ENCODE peak calls at places on chromosomes 13 and 19, in seven cellular contexts. One of them, this sample, is unnamed.

GRCh38 chr13:37495046-37495445 is 103.5 kb downstream of the POSTN start:
- DNase-seq in activated CD8-positive, alpha-beta memory T cell treated with anti-CD3 and anti-CD28 coated beads for 1 hour: no peak
- DNase-seq in Calu3: no peak
- DNase-seq in activated effector memory CD4-positive, alpha-beta T cell treated with anti-CD3 and anti-CD28 coated beads, Interleukin-2, amount 50 U/mL, for 16 hours: no peak
- DNase-seq in mesothelial cell of epicardium: no peak
- DNase-seq in progenitor cell of endocrine pancreas: no peak
- DNase-seq in EH: peak
- DNase-seq in this sample: no peak

GRCh38 chr19:23996549-23996948 is 81.9 kb downstream of the ZNF726 start:
- DNase-seq in activated CD8-positive, alpha-beta memory T cell treated with anti-CD3 and anti-CD28 coated beads for 1 hour: no peak
- DNase-seq in Calu3: peak
- DNase-seq in activated effector memory CD4-positive, alpha-beta T cell treated with anti-CD3 and anti-CD28 coated beads, Interleukin-2, amount 50 U/mL, for 16 hours: no peak
- DNase-seq in mesothelial cell of epicardium: no peak
- DNase-seq in progenitor cell of endocrine pancreas: no peak
- DNase-seq in EH: peak
- DNase-seq in this sample: peak

GRCh38 chr13:82358284-82358683 is 1524.0 kb downstream of the SLITRK1 start:
- DNase-seq in activated CD8-positive, alpha-beta memory T cell treated with anti-CD3 and anti-CD28 coated beads for 1 hour: no peak
- DNase-seq in Calu3: no peak
- DNase-seq in activated effector memory CD4-positive, alpha-beta T cell treated with anti-CD3 and anti-CD28 coated beads, Interleukin-2, amount 50 U/mL, for 16 hours: no peak
- DNase-seq in mesothelial cell of epicardium: no peak
- DNase-seq in progenitor cell of endocrine pancreas: no peak
- DNase-seq in EH: peak
- DNase-seq in this sample: no peak

GRCh38 chr19:41085748-41086415 is 2.4 kb upstream of the CYP2A13 start:
- DNase-seq in activated CD8-positive, alpha-beta memory T cell treated with anti-CD3 and anti-CD28 coated beads for 1 hour: no peak
- DNase-seq in Calu3: no peak
- DNase-seq in activated effector memory CD4-positive, alpha-beta T cell treated with anti-CD3 and anti-CD28 coated beads, Interleukin-2, amount 50 U/mL, for 16 hours: no peak
- DNase-seq in mesothelial cell of epicardium: no peak
- DNase-seq in progenitor cell of endocrine pancreas: no peak
- DNase-seq in EH: no peak
- DNase-seq in this sample: no peak

GRCh38 chr19:46623915-46624502 is 880 bp downstream of the PTGIR start:
- DNase-seq in activated CD8-positive, alpha-beta memory T cell treated with anti-CD3 and anti-CD28 coated beads for 1 hour: no peak
- DNase-seq in Calu3: no peak
- DNase-seq in activated effector memory CD4-positive, alpha-beta T cell treated with anti-CD3 and anti-CD28 coated beads, Interleukin-2, amount 50 U/mL, for 16 hours: no peak
- DNase-seq in mesothelial cell of epicardium: no peak
- DNase-seq in progenitor cell of endocrine pancreas: no peak
- DNase-seq in EH: no peak
- DNase-seq in this sample: no peak

GRCh38 chr13:79392882-79393563 is 13.0 kb downstream of the RBM26 start:
- DNase-seq in activated CD8-positive, alpha-beta memory T cell treated with anti-CD3 and anti-CD28 coated beads for 1 hour: no peak
- DNase-seq in Calu3: no peak
- DNase-seq in activated effector memory CD4-positive, alpha-beta T cell treated with anti-CD3 and anti-CD28 coated beads, Interleukin-2, amount 50 U/mL, for 16 hours: no peak
- DNase-seq in mesothelial cell of epicardium: no peak
- DNase-seq in progenitor cell of endocrine pancreas: no peak
- DNase-seq in EH: peak
- DNase-seq in this sample: no peak

GRCh38 chr19:4425531-4425930 is 23.1 kb downstream of the CHAF1A start:
- DNase-seq in activated CD8-positive, alpha-beta memory T cell treated with anti-CD3 and anti-CD28 coated beads for 1 hour: no peak
- DNase-seq in Calu3: no peak
- DNase-seq in activated effector memory CD4-positive, alpha-beta T cell treated with anti-CD3 and anti-CD28 coated beads, Interleukin-2, amount 50 U/mL, for 16 hours: no peak
- DNase-seq in mesothelial cell of epicardium: no peak
- DNase-seq in progenitor cell of endocrine pancreas: no peak
- DNase-seq in EH: peak
- DNase-seq in this sample: no peak

GRCh38 chr13:67880916-67881315 is 650.8 kb upstream of the PCDH9 start:
- DNase-seq in activated CD8-positive, alpha-beta memory T cell treated with anti-CD3 and anti-CD28 coated beads for 1 hour: no peak
- DNase-seq in Calu3: no peak
- DNase-seq in activated effector memory CD4-positive, alpha-beta T cell treated with anti-CD3 and anti-CD28 coated beads, Interleukin-2, amount 50 U/mL, for 16 hours: no peak
- DNase-seq in mesothelial cell of epicardium: no peak
- DNase-seq in progenitor cell of endocrine pancreas: no peak
- DNase-seq in EH: no peak
- DNase-seq in this sample: no peak

GRCh38 chr13:89846890-89847585 is 1500.4 kb upstream of the MIR17HG start:
- DNase-seq in activated CD8-positive, alpha-beta memory T cell treated with anti-CD3 and anti-CD28 coated beads for 1 hour: no peak
- DNase-seq in Calu3: no peak
- DNase-seq in activated effector memory CD4-positive, alpha-beta T cell treated with anti-CD3 and anti-CD28 coated beads, Interleukin-2, amount 50 U/mL, for 16 hours: no peak
- DNase-seq in mesothelial cell of epicardium: no peak
- DNase-seq in progenitor cell of endocrine pancreas: no peak
- DNase-seq in EH: no peak
- DNase-seq in this sample: no peak

GRCh38 chr19:11551603-11552235 is 7.3 kb downstream of the ELOF1 start:
- DNase-seq in activated CD8-positive, alpha-beta memory T cell treated with anti-CD3 and anti-CD28 coated beads for 1 hour: no peak
- DNase-seq in Calu3: peak
- DNase-seq in activated effector memory CD4-positive, alpha-beta T cell treated with anti-CD3 and anti-CD28 coated beads, Interleukin-2, amount 50 U/mL, for 16 hours: no peak
- DNase-seq in mesothelial cell of epicardium: no peak
- DNase-seq in progenitor cell of endocrine pancreas: no peak
- DNase-seq in EH: peak
- DNase-seq in this sample: no peak

GRCh38 chr13:104872153-104872552 is 1663.3 kb downstream of the EFNB2 start:
- DNase-seq in activated CD8-positive, alpha-beta memory T cell treated with anti-CD3 and anti-CD28 coated beads for 1 hour: no peak
- DNase-seq in Calu3: no peak
- DNase-seq in activated effector memory CD4-positive, alpha-beta T cell treated with anti-CD3 and anti-CD28 coated beads, Interleukin-2, amount 50 U/mL, for 16 hours: no peak
- DNase-seq in mesothelial cell of epicardium: no peak
- DNase-seq in progenitor cell of endocrine pancreas: no peak
- DNase-seq in EH: no peak
- DNase-seq in this sample: no peak

GRCh38 chr13:93766719-93767118 is 540.1 kb downstream of the GPC6 start:
- DNase-seq in activated CD8-positive, alpha-beta memory T cell treated with anti-CD3 and anti-CD28 coated beads for 1 hour: no peak
- DNase-seq in Calu3: no peak
- DNase-seq in activated effector memory CD4-positive, alpha-beta T cell treated with anti-CD3 and anti-CD28 coated beads, Interleukin-2, amount 50 U/mL, for 16 hours: no peak
- DNase-seq in mesothelial cell of epicardium: no peak
- DNase-seq in progenitor cell of endocrine pancreas: no peak
- DNase-seq in EH: no peak
- DNase-seq in this sample: no peak

GRCh38 chr19:11273989-11274388 is 11.7 kb upstream of the DOCK6 start:
- DNase-seq in activated CD8-positive, alpha-beta memory T cell treated with anti-CD3 and anti-CD28 coated beads for 1 hour: no peak
- DNase-seq in Calu3: no peak
- DNase-seq in activated effector memory CD4-positive, alpha-beta T cell treated with anti-CD3 and anti-CD28 coated beads, Interleukin-2, amount 50 U/mL, for 16 hours: no peak
- DNase-seq in mesothelial cell of epicardium: no peak
- DNase-seq in progenitor cell of endocrine pancreas: no peak
- DNase-seq in EH: no peak
- DNase-seq in this sample: no peak

GRCh38 chr19:53865918-53866696 is 1.6 kb upstream of the MYADM start:
- DNase-seq in activated CD8-positive, alpha-beta memory T cell treated with anti-CD3 and anti-CD28 coated beads for 1 hour: peak
- DNase-seq in Calu3: peak
- DNase-seq in activated effector memory CD4-positive, alpha-beta T cell treated with anti-CD3 and anti-CD28 coated beads, Interleukin-2, amount 50 U/mL, for 16 hours: peak
- DNase-seq in mesothelial cell of epicardium: no peak
- DNase-seq in progenitor cell of endocrine pancreas: no peak
- DNase-seq in EH: peak
- DNase-seq in this sample: peak

GRCh38 chr19:1577929-1578618 is 9.9 kb upstream of the MEX3D start:
- DNase-seq in activated CD8-positive, alpha-beta memory T cell treated with anti-CD3 and anti-CD28 coated beads for 1 hour: no peak
- DNase-seq in Calu3: no peak
- DNase-seq in activated effector memory CD4-positive, alpha-beta T cell treated with anti-CD3 and anti-CD28 coated beads, Interleukin-2, amount 50 U/mL, for 16 hours: no peak
- DNase-seq in mesothelial cell of epicardium: no peak
- DNase-seq in progenitor cell of endocrine pancreas: no peak
- DNase-seq in EH: no peak
- DNase-seq in this sample: no peak

GRCh38 chr19:37983153-37983552 is 76.1 kb downstream of the SIPA1L3 start:
- DNase-seq in activated CD8-positive, alpha-beta memory T cell treated with anti-CD3 and anti-CD28 coated beads for 1 hour: no peak
- DNase-seq in Calu3: no peak
- DNase-seq in activated effector memory CD4-positive, alpha-beta T cell treated with anti-CD3 and anti-CD28 coated beads, Interleukin-2, amount 50 U/mL, for 16 hours: peak
- DNase-seq in mesothelial cell of epicardium: no peak
- DNase-seq in progenitor cell of endocrine pancreas: no peak
- DNase-seq in EH: no peak
- DNase-seq in this sample: no peak

GRCh38 chr13:105196052-105196451 is 1339.4 kb downstream of the EFNB2 start:
- DNase-seq in activated CD8-positive, alpha-beta memory T cell treated with anti-CD3 and anti-CD28 coated beads for 1 hour: no peak
- DNase-seq in Calu3: no peak
- DNase-seq in activated effector memory CD4-positive, alpha-beta T cell treated with anti-CD3 and anti-CD28 coated beads, Interleukin-2, amount 50 U/mL, for 16 hours: no peak
- DNase-seq in mesothelial cell of epicardium: no peak
- DNase-seq in progenitor cell of endocrine pancreas: no peak
- DNase-seq in EH: peak
- DNase-seq in this sample: no peak

GRCh38 chr19:39339636-39340035 is 2.6 kb upstream of the SAMD4B start:
- DNase-seq in activated CD8-positive, alpha-beta memory T cell treated with anti-CD3 and anti-CD28 coated beads for 1 hour: no peak
- DNase-seq in Calu3: no peak
- DNase-seq in activated effector memory CD4-positive, alpha-beta T cell treated with anti-CD3 and anti-CD28 coated beads, Interleukin-2, amount 50 U/mL, for 16 hours: no peak
- DNase-seq in mesothelial cell of epicardium: no peak
- DNase-seq in progenitor cell of endocrine pancreas: no peak
- DNase-seq in EH: no peak
- DNase-seq in this sample: no peak

GRCh38 chr13:46373623-46374022 is 13.4 kb downstream of the RUBCNL start:
- DNase-seq in activated CD8-positive, alpha-beta memory T cell treated with anti-CD3 and anti-CD28 coated beads for 1 hour: no peak
- DNase-seq in Calu3: no peak
- DNase-seq in activated effector memory CD4-positive, alpha-beta T cell treated with anti-CD3 and anti-CD28 coated beads, Interleukin-2, amount 50 U/mL, for 16 hours: no peak
- DNase-seq in mesothelial cell of epicardium: no peak
- DNase-seq in progenitor cell of endocrine pancreas: no peak
- DNase-seq in EH: no peak
- DNase-seq in this sample: no peak

GRCh38 chr13:94063096-94063495 is 416.4 kb downstream of the DCT start:
- DNase-seq in activated CD8-positive, alpha-beta memory T cell treated with anti-CD3 and anti-CD28 coated beads for 1 hour: no peak
- DNase-seq in Calu3: no peak
- DNase-seq in activated effector memory CD4-positive, alpha-beta T cell treated with anti-CD3 and anti-CD28 coated beads, Interleukin-2, amount 50 U/mL, for 16 hours: no peak
- DNase-seq in mesothelial cell of epicardium: no peak
- DNase-seq in progenitor cell of endocrine pancreas: no peak
- DNase-seq in EH: peak
- DNase-seq in this sample: no peak

GRCh38 chr13:41645313-41645712 is 188.0 kb downstream of the RGCC start:
- DNase-seq in activated CD8-positive, alpha-beta memory T cell treated with anti-CD3 and anti-CD28 coated beads for 1 hour: no peak
- DNase-seq in Calu3: no peak
- DNase-seq in activated effector memory CD4-positive, alpha-beta T cell treated with anti-CD3 and anti-CD28 coated beads, Interleukin-2, amount 50 U/mL, for 16 hours: no peak
- DNase-seq in mesothelial cell of epicardium: no peak
- DNase-seq in progenitor cell of endocrine pancreas: no peak
- DNase-seq in EH: peak
- DNase-seq in this sample: peak

GRCh38 chr19:39307233-39307821 is 11.1 kb downstream of the IFNL1 start:
- DNase-seq in activated CD8-positive, alpha-beta memory T cell treated with anti-CD3 and anti-CD28 coated beads for 1 hour: no peak
- DNase-seq in Calu3: peak
- DNase-seq in activated effector memory CD4-positive, alpha-beta T cell treated with anti-CD3 and anti-CD28 coated beads, Interleukin-2, amount 50 U/mL, for 16 hours: peak
- DNase-seq in mesothelial cell of epicardium: peak
- DNase-seq in progenitor cell of endocrine pancreas: peak
- DNase-seq in EH: peak
- DNase-seq in this sample: no peak

GRCh38 chr13:93674337-93674755 is 447.7 kb downstream of the GPC6 start:
- DNase-seq in activated CD8-positive, alpha-beta memory T cell treated with anti-CD3 and anti-CD28 coated beads for 1 hour: no peak
- DNase-seq in Calu3: no peak
- DNase-seq in activated effector memory CD4-positive, alpha-beta T cell treated with anti-CD3 and anti-CD28 coated beads, Interleukin-2, amount 50 U/mL, for 16 hours: no peak
- DNase-seq in mesothelial cell of epicardium: no peak
- DNase-seq in progenitor cell of endocrine pancreas: no peak
- DNase-seq in EH: no peak
- DNase-seq in this sample: no peak

GRCh38 chr19:17902701-17903100 is 30.1 kb upstream of the CCDC124 start:
- DNase-seq in activated CD8-positive, alpha-beta memory T cell treated with anti-CD3 and anti-CD28 coated beads for 1 hour: no peak
- DNase-seq in Calu3: no peak
- DNase-seq in activated effector memory CD4-positive, alpha-beta T cell treated with anti-CD3 and anti-CD28 coated beads, Interleukin-2, amount 50 U/mL, for 16 hours: no peak
- DNase-seq in mesothelial cell of epicardium: no peak
- DNase-seq in progenitor cell of endocrine pancreas: no peak
- DNase-seq in EH: peak
- DNase-seq in this sample: no peak

GRCh38 chr13:23799945-23800344 is 89.3 kb downstream of the MIPEP start:
- DNase-seq in activated CD8-positive, alpha-beta memory T cell treated with anti-CD3 and anti-CD28 coated beads for 1 hour: no peak
- DNase-seq in Calu3: no peak
- DNase-seq in activated effector memory CD4-positive, alpha-beta T cell treated with anti-CD3 and anti-CD28 coated beads, Interleukin-2, amount 50 U/mL, for 16 hours: no peak
- DNase-seq in mesothelial cell of epicardium: no peak
- DNase-seq in progenitor cell of endocrine pancreas: no peak
- DNase-seq in EH: peak
- DNase-seq in this sample: no peak

GRCh38 chr19:28242317-28242927 is 970.5 kb downstream of the UQCRFS1 start:
- DNase-seq in activated CD8-positive, alpha-beta memory T cell treated with anti-CD3 and anti-CD28 coated beads for 1 hour: no peak
- DNase-seq in Calu3: peak
- DNase-seq in activated effector memory CD4-positive, alpha-beta T cell treated with anti-CD3 and anti-CD28 coated beads, Interleukin-2, amount 50 U/mL, for 16 hours: no peak
- DNase-seq in mesothelial cell of epicardium: no peak
- DNase-seq in progenitor cell of endocrine pancreas: no peak
- DNase-seq in EH: peak
- DNase-seq in this sample: peak

GRCh38 chr19:55156202-55157063 is 1.1 kb downstream of the TNNI3 start:
- DNase-seq in activated CD8-positive, alpha-beta memory T cell treated with anti-CD3 and anti-CD28 coated beads for 1 hour: no peak
- DNase-seq in Calu3: peak
- DNase-seq in activated effector memory CD4-positive, alpha-beta T cell treated with anti-CD3 and anti-CD28 coated beads, Interleukin-2, amount 50 U/mL, for 16 hours: peak
- DNase-seq in mesothelial cell of epicardium: peak
- DNase-seq in progenitor cell of endocrine pancreas: peak
- DNase-seq in EH: peak
- DNase-seq in this sample: peak

GRCh38 chr13:20713751-20714150 is 10.3 kb downstream of the IL17D start:
- DNase-seq in activated CD8-positive, alpha-beta memory T cell treated with anti-CD3 and anti-CD28 coated beads for 1 hour: no peak
- DNase-seq in Calu3: no peak
- DNase-seq in activated effector memory CD4-positive, alpha-beta T cell treated with anti-CD3 and anti-CD28 coated beads, Interleukin-2, amount 50 U/mL, for 16 hours: no peak
- DNase-seq in mesothelial cell of epicardium: no peak
- DNase-seq in progenitor cell of endocrine pancreas: no peak
- DNase-seq in EH: peak
- DNase-seq in this sample: no peak

GRCh38 chr13:67369895-67370660 is 139.9 kb upstream of the PCDH9 start:
- DNase-seq in activated CD8-positive, alpha-beta memory T cell treated with anti-CD3 and anti-CD28 coated beads for 1 hour: no peak
- DNase-seq in Calu3: no peak
- DNase-seq in activated effector memory CD4-positive, alpha-beta T cell treated with anti-CD3 and anti-CD28 coated beads, Interleukin-2, amount 50 U/mL, for 16 hours: no peak
- DNase-seq in mesothelial cell of epicardium: no peak
- DNase-seq in progenitor cell of endocrine pancreas: no peak
- DNase-seq in EH: peak
- DNase-seq in this sample: no peak

GRCh38 chr13:51923983-51924539 is 62.3 kb downstream of the CCDC70 start:
- DNase-seq in activated CD8-positive, alpha-beta memory T cell treated with anti-CD3 and anti-CD28 coated beads for 1 hour: no peak
- DNase-seq in Calu3: no peak
- DNase-seq in activated effector memory CD4-positive, alpha-beta T cell treated with anti-CD3 and anti-CD28 coated beads, Interleukin-2, amount 50 U/mL, for 16 hours: no peak
- DNase-seq in mesothelial cell of epicardium: no peak
- DNase-seq in progenitor cell of endocrine pancreas: no peak
- DNase-seq in EH: no peak
- DNase-seq in this sample: peak